ENCODE peak calls at places on chromosomes 6 and 20, in ten cellular contexts. T is stomach, V is stromal cell of bone marrow, S is iris pigment epithelial cell, M is heart left ventricle, J is AG09319, A is neural crest cell, Q is H54, D is fibroblast of mammary gland, X is NCI-H1694. O is an unnamed sample.

GRCh38 chr20:4802023-4802422 is 80.3 kb downstream of the PRND start:
- DNase-seq in A (no peak), Q (no peak), M (no peak), D (no peak), S (no peak), J (no peak), T (no peak), V (no peak), X (no peak), O (no peak)

GRCh38 chr6:29479560-29479959 is 8.2 kb downstream of the MAS1L start:
- DNase-seq in V (no peak), S (no peak), Q (no peak), T (no peak), M (no peak), J (no peak), X (no peak), D (no peak), A (no peak), O (no peak)

GRCh38 chr6:10033223-10033829 is 381.5 kb downstream of the TFAP2A start:
- DNase-seq in V (no peak), X (no peak), S (peak), D (no peak), A (no peak), T (no peak), Q (peak), J (peak), M (no peak), O (no peak)

GRCh38 chr6:137214931-137215330 is 4.3 kb downstream of the IFNGR1 start:
- DNase-seq in X (no peak), D (peak), J (no peak), M (no peak), Q (no peak), T (no peak), V (no peak), A (no peak), S (no peak), O (no peak)

GRCh38 chr6:81996414-81996813 is 243.9 kb upstream of the TENT5A start:
- DNase-seq in M (no peak), Q (no peak), A (no peak), T (no peak), V (no peak), D (peak), J (no peak), X (no peak), S (peak), O (no peak)

GRCh38 chr20:38094373-38094775 is 60.8 kb downstream of the RPRD1B start:
- DNase-seq in D (peak), A (no peak), J (no peak), Q (peak), V (peak), M (peak), T (peak), S (peak), X (no peak), O (peak)

GRCh38 chr6:43070028-43070632 is 6.0 kb upstream of the PTK7 start:
- DNase-seq in X (peak), S (peak), J (peak), V (no peak), D (peak), Q (peak), M (no peak), A (no peak), T (no peak), O (peak)

GRCh38 chr6:168459572-168459971 is 18.6 kb downstream of the SMOC2 start:
- DNase-seq in A (no peak), J (no peak), M (no peak), X (no peak), D (no peak), T (no peak), V (no peak), S (no peak), Q (no peak), O (no peak)

GRCh38 chr20:24695529-24696225 is 226.2 kb downstream of the SYNDIG1 start:
- DNase-seq in X (no peak), M (no peak), S (no peak), V (no peak), A (no peak), Q (no peak), T (peak), D (no peak), J (no peak), O (no peak)

GRCh38 chr20:44364068-44364467 is 8.6 kb downstream of the HNF4A start:
- DNase-seq in D (no peak), X (no peak), M (no peak), V (no peak), S (no peak), T (no peak), Q (no peak), J (no peak), A (no peak), O (no peak)

GRCh38 chr6:155024628-155025027 is 29.5 kb downstream of the TIAM2 start:
- DNase-seq in J (no peak), M (no peak), T (no peak), V (no peak), X (no peak), Q (no peak), D (no peak), S (no peak), A (no peak), O (no peak)

GRCh38 chr20:59771506-59772372 is 161.7 kb downstream of the SYCP2 start:
- DNase-seq in Q (no peak), A (no peak), J (no peak), D (no peak), M (peak), T (no peak), V (no peak), S (no peak), X (no peak), O (no peak)

GRCh38 chr6:94362061-94362864 is 942.9 kb upstream of the EPHA7 start:
- DNase-seq in T (no peak), X (no peak), V (no peak), M (no peak), A (no peak), D (no peak), S (no peak), Q (no peak), J (no peak), O (no peak)

GRCh38 chr6:138545621-138545980 is 46.3 kb upstream of the NHSL1 start:
- DNase-seq in D (peak), X (peak), Q (no peak), M (peak), V (no peak), T (peak), S (peak), A (peak), J (no peak), O (no peak)

GRCh38 chr6:20892365-20892764 is 358.1 kb downstream of the CDKAL1 start:
- DNase-seq in V (no peak), A (no peak), J (no peak), S (no peak), Q (no peak), X (no peak), M (no peak), T (no peak), D (no peak), O (no peak)

GRCh38 chr6:21595265-21595950 is 1.9 kb downstream of the SOX4 start:
- DNase-seq in A (peak), Q (no peak), X (no peak), S (peak), M (peak), J (no peak), D (peak), V (no peak), T (peak), O (no peak)

GRCh38 chr6:89662659-89663223 is 24.2 kb upstream of the LYRM2 start:
- DNase-seq in T (no peak), J (no peak), V (no peak), A (no peak), M (no peak), X (no peak), S (no peak), Q (no peak), D (no peak), O (no peak)

GRCh38 chr20:62064788-62065668 is 653 bp downstream of the TAF4 start:
- DNase-seq in X (no peak), J (no peak), Q (peak), T (peak), M (no peak), A (peak), D (no peak), S (no peak), V (no peak), O (no peak)

GRCh38 chr6:24974182-24975171 is 38.7 kb upstream of the RIPOR2 start:
- DNase-seq in X (no peak), M (no peak), V (no peak), D (no peak), A (no peak), S (no peak), T (no peak), Q (no peak), J (no peak), O (no peak)

GRCh38 chr6:144566868-144567615 is 281.9 kb downstream of the UTRN start:
- DNase-seq in T (no peak), D (peak), V (peak), M (no peak), A (no peak), S (peak), X (no peak), J (no peak), Q (no peak), O (no peak)

GRCh38 chr6:143449731-143450452 is 603 bp downstream of the ADAT2 start:
- DNase-seq in Q (no peak), S (peak), X (no peak), D (peak), T (no peak), J (no peak), A (no peak), V (peak), M (no peak), O (peak)

GRCh38 chr6:44229376-44230033 is 6.1 kb downstream of the SLC29A1 start:
- DNase-seq in V (no peak), T (no peak), Q (no peak), D (no peak), X (no peak), J (no peak), M (peak), A (no peak), S (no peak), O (no peak)

GRCh38 chr6:21947751-21948386 is 349.0 kb downstream of the PRL start:
- DNase-seq in T (no peak), A (no peak), Q (no peak), V (no peak), J (no peak), S (peak), M (no peak), D (no peak), X (no peak), O (no peak)